ENCODE peak calls at places on chromosomes 6 and 20, in seven cellular contexts. S is GM12878, G is stomach, D is HCT116, A is HL-60, F is spleen, V is endothelial cell of umbilical vein. O is an unnamed sample.

GRCh38 chr20:62886709-62887058 is 25.1 kb upstream of the TCFL5 start:
- DNase-seq in A (no peak), S (no peak), D (no peak), F (no peak), V (no peak), G (no peak), O (no peak)

GRCh38 chr20:19540401-19540800 is 217.7 kb upstream of the RIN2 start:
- DNase-seq in S (no peak), A (no peak), D (no peak), F (no peak), G (no peak), V (no peak), O (no peak)

GRCh38 chr6:33205172-33206026 is 944 bp downstream of the HSD17B8 start:
- DNase-seq in G (no peak), F (peak), D (peak), A (no peak), S (no peak), V (no peak), O (no peak)

GRCh38 chr6:124800222-124800621 is 162.0 kb upstream of the RNF217 start:
- DNase-seq in A (no peak), D (no peak), S (no peak), V (no peak), G (no peak), F (no peak), O (no peak)

GRCh38 chr20:4559906-4560305 is 161.8 kb upstream of the PRND start:
- DNase-seq in D (no peak), F (no peak), A (no peak), S (no peak), V (no peak), G (no peak), O (no peak)

GRCh38 chr6:31541059-31541657 is 645 bp downstream of the DDX39B start:
- DNase-seq in V (no peak), G (no peak), D (no peak), F (no peak), S (no peak), A (peak), O (no peak)

GRCh38 chr20:266213-266603 is 8.7 kb downstream of the DEFB132 start:
- DNase-seq in S (no peak), F (no peak), G (no peak), D (no peak), A (no peak), V (no peak), O (no peak)

GRCh38 chr6:43705996-43706395 is 18.4 kb upstream of the MRPS18A start:
- DNase-seq in G (no peak), A (peak), S (no peak), F (no peak), D (no peak), V (peak), O (no peak)

GRCh38 chr6:108549241-108549640 is 11.5 kb upstream of the FOXO3 start:
- DNase-seq in V (no peak), G (no peak), D (no peak), S (no peak), A (no peak), F (no peak), O (no peak)

GRCh38 chr6:99613398-99613704 is 6.7 kb downstream of the PRDM13 start:
- DNase-seq in S (no peak), V (no peak), G (no peak), D (no peak), A (peak), F (peak), O (no peak)

GRCh38 chr6:137894779-137895385 is 27.8 kb downstream of the TNFAIP3 start:
- DNase-seq in S (no peak), D (no peak), F (no peak), A (no peak), V (no peak), G (no peak), O (no peak)

GRCh38 chr20:38167851-38168760 is 3.0 kb upstream of the TGM2 start:
- DNase-seq in G (peak), V (peak), A (peak), D (no peak), S (no peak), F (peak), O (peak)

GRCh38 chr6:42316390-42316970 is 98.8 kb upstream of the MRPS10 start:
- DNase-seq in G (no peak), V (peak), F (no peak), D (no peak), A (peak), S (peak), O (no peak)

GRCh38 chr6:131828080-131828479 is 20.3 kb downstream of the ENPP1 start:
- DNase-seq in F (no peak), D (no peak), A (no peak), S (no peak), V (no peak), G (no peak), O (peak)

GRCh38 chr6:135146160-135146920 is 34.8 kb upstream of the MYB start:
- DNase-seq in D (no peak), G (no peak), V (no peak), F (no peak), A (no peak), S (no peak), O (no peak)

GRCh38 chr6:126811307-126811706 is 307.2 kb upstream of the RSPO3 start:
- DNase-seq in V (peak), F (no peak), A (no peak), G (no peak), D (no peak), S (no peak), O (no peak)

GRCh38 chr20:25000268-25000801 is 7.8 kb upstream of the APMAP start:
- DNase-seq in A (no peak), V (peak), D (no peak), F (peak), G (peak), S (no peak), O (peak)

GRCh38 chr20:46964299-46965123 is 69.9 kb downstream of the EYA2 start:
- DNase-seq in V (no peak), A (no peak), D (no peak), S (no peak), G (peak), F (peak), O (peak)

GRCh38 chr20:52295556-52295955 is 104.0 kb upstream of the ZFP64 start:
- DNase-seq in S (no peak), V (no peak), D (no peak), G (no peak), F (no peak), A (no peak), O (no peak)

GRCh38 chr6:72720464-72720863 is 98.6 kb downstream of the KCNQ5 start:
- DNase-seq in V (no peak), F (no peak), D (no peak), A (no peak), G (no peak), S (no peak), O (no peak)

GRCh38 chr6:75199856-75200255 is 6.0 kb downstream of the COL12A1 start:
- DNase-seq in F (no peak), S (no peak), D (no peak), V (no peak), G (no peak), A (no peak), O (no peak)

GRCh38 chr6:33633462-33634158 is 12.5 kb downstream of the ITPR3 start:
- DNase-seq in F (peak), S (no peak), G (peak), V (peak), D (no peak), A (no peak), O (peak)

GRCh38 chr6:73515204-73516101 is 5.4 kb downstream of the EEF1A1 start:
- DNase-seq in A (peak), V (peak), F (no peak), S (no peak), G (peak), D (no peak), O (peak)

GRCh38 chr6:36135053-36135731 is 4.9 kb downstream of the MAPK13 start:
- DNase-seq in V (no peak), S (no peak), D (no peak), F (no peak), G (no peak), A (no peak), O (no peak)

GRCh38 chr20:38091447-38092216 is 58.1 kb downstream of the RPRD1B start:
- DNase-seq in S (peak), V (no peak), F (no peak), G (no peak), D (no peak), A (no peak), O (no peak)

GRCh38 chr6:41560440-41561192 is 14.4 kb downstream of the FOXP4 start:
- DNase-seq in V (peak), A (peak), D (no peak), F (peak), S (no peak), G (peak), O (no peak)

GRCh38 chr6:127460465-127460864 is 1.3 kb upstream of the KIAA0408 start:
- DNase-seq in F (no peak), A (no peak), V (no peak), D (no peak), G (no peak), S (no peak), O (no peak)

GRCh38 chr6:103707596-103708325 is 1152.0 kb downstream of the HACE1 start:
- DNase-seq in G (no peak), D (no peak), A (no peak), S (no peak), F (no peak), V (no peak), O (no peak)

GRCh38 chr6:39430968-39431523 is 108.5 kb upstream of the KCNK16 start:
- DNase-seq in A (peak), G (peak), F (no peak), S (no peak), V (no peak), D (no peak), O (peak)

GRCh38 chr6:159466934-159467333 is 226.1 kb downstream of the SOD2 start:
- DNase-seq in F (no peak), G (no peak), S (no peak), V (no peak), A (no peak), D (no peak), O (no peak)

GRCh38 chr6:111602481-111603404 is 2.9 kb downstream of the TRAF3IP2 start:
- DNase-seq in F (no peak), A (no peak), S (no peak), G (no peak), V (peak), D (no peak), O (no peak)
- TF ChIP-seq POLR2AphosphoS5 in F (peak), A (no peak), S (peak), G (peak), V (peak), D (no peak), O (no peak)

GRCh38 chr6:26249959-26250805 is 114.8 kb upstream of the BTN3A2 start:
- DNase-seq in G (peak), D (no peak), S (peak), V (peak), A (peak), F (peak), O (peak)

GRCh38 chr6:26250806-26251075 is 114.3 kb upstream of the BTN3A2 start:
- DNase-seq in A (no peak), S (no peak), G (no peak), V (no peak), F (no peak), D (no peak), O (no peak)

GRCh38 chr6:26249709-26249958 is 115.4 kb upstream of the BTN3A2 start:
- DNase-seq in S (peak), G (no peak), A (no peak), D (no peak), V (peak), F (peak), O (no peak)

GRCh38 chr6:26254666-26255176 is 110.3 kb upstream of the BTN3A2 start:
- DNase-seq in S (no peak), A (no peak), F (no peak), V (no peak), D (no peak), G (no peak), O (no peak)

DNA sequence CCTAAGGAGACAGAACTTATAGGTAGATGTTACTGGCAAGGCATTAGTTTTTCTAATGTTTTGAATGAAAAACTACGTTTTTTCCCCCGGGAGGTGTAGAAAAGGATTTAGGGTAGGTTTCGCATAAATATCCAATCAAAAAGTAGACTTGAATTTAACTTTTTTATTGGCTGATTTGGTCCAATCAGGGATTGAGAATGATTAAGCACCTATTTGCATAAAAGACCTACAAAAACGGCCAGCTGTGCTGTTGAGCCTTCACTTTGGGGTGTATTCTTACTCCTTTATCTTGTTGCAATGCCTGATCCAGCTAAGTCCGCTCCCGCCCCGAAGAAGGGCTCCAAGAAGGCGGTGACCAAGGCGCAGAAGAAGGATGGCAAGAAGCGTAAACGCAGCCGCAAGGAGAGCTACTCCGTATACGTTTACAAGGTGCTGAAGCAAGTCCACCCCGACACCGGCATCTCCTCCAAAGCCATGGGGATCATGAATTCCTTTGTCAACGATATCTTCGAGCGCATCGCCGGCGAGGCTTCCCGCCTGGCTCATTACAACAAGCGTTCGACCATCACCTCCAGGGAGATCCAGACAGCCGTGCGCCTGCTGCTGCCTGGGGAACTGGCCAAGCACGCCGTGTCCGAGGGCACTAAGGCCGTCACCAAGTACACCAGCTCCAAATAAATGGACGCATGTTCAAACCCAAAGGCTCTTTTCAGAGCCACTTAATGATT is 113.5 kb upstream of the BTN3A2 start:
- DNase-seq in F (peak), V (peak), G (peak), D (no peak), S (peak), A (no peak), O (no peak)
- TF ChIP-seq POLR2AphosphoS5 in F (peak), V (peak), G (no peak), D (no peak), S (peak), A (no peak), O (peak)

DNA sequence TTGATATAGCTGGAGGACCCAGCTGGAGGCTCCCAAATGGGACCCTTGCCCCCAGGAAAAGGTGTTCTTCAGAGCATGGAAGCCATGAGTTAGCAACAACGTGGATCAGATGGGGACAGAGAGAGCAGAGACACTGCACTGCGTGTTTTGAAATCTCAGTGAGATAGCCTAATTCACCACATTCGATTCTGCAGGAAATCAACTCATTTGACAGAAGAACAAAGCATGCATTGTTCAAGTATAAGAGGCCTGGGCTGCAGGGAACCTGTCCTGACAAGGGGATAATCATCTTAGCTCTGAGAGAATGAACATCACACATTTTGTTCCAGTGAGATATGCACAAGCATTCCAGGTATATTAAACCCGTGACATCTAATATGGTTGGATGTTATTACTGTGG is 450.2 kb downstream of the CDH26 start:
- DNase-seq in G (no peak), D (no peak), S (no peak), A (no peak), V (no peak), F (no peak), O (no peak)
- TF ChIP-seq POLR2AphosphoS5 in G (no peak), D (no peak), S (no peak), A (no peak), V (no peak), F (no peak), O (no peak)

DNA sequence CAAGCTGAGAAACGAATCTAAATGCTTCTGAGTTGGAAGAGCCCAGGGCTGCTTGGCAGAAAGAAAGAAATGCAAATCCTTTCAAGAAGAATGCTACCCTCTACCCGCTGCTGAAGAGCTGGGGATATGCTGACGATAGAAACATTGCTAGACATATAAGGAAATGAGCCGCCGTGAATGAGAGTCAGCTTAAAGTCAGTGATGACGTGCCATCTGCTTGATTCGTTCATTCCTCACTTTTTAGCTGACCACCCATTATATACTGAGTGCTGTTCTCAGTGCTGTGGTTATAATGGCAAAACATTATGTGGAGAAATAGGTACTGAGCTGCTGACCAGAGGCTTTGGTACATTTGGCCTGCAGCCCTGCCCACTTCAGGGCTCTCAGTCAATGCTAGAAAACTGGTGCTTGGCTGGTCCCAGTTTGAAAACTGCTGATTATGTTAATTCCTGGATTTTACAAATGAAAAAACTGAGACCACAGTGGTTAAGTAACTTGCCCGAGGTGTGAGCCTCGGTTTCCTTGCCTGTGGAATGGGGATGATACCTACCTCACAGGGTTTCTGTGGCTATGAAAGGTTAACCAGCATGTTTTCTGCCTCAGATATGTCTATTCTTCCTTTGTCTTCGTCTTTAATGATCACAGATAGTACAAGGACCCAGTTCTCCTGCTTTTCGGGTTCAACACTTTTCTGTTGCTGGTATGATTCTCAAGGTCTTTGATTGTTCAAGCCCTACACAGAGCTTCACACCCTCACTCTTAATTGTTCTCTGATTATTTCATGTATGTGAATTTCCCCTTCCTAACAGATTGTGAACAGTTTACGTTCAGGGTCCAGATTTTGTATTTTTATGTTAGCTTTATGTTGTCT is 27.7 kb upstream of the TULP4 start:
- DNase-seq in F (no peak), D (no peak), S (no peak), A (no peak), G (no peak), V (no peak), O (peak)
- TF ChIP-seq POLR2AphosphoS5 in F (no peak), D (no peak), S (no peak), A (no peak), G (no peak), V (no peak), O (no peak)

GRCh38 chr20:45470262-45470931 is 844 bp downstream of the WFDC2 start:
- DNase-seq in G (peak), A (no peak), S (no peak), D (no peak), V (no peak), F (no peak), O (peak)
- TF ChIP-seq POLR2AphosphoS5 in G (no peak), A (no peak), S (no peak), D (no peak), V (no peak), F (peak), O (no peak)

DNA sequence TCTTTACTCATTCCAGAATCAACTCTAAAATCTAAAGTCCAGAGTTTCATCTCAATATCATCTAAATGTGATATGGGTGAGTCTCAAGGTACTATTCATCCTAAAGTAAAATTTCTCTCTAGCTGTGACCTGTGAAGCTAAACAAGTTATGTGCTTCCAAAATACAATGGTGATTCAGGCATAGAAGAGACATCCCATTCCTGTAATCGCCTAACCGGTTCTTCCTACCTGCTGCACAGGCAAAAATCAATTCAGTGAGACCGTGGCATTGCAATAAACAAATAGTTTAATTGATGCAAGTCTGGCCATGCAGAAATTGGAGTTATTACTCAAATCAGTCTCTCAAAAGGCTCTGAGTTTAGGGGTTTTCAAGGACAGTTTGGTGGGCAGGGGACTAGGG is 232.8 kb downstream of the UBE3D start:
- DNase-seq in D (no peak), A (no peak), G (no peak), V (no peak), S (no peak), F (no peak), O (no peak)
- TF ChIP-seq POLR2AphosphoS5 in D (no peak), A (no peak), G (no peak), V (no peak), S (no peak), F (no peak), O (no peak)

GRCh38 chr6:1837868-1838267 is 228.2 kb downstream of the FOXC1 start:
- DNase-seq in D (no peak), V (no peak), F (no peak), A (no peak), S (no peak), G (no peak), O (no peak)

GRCh38 chr6:1840491-1841121 is 230.9 kb downstream of the FOXC1 start:
- DNase-seq in A (no peak), V (no peak), S (no peak), G (no peak), F (no peak), D (no peak), O (no peak)

GRCh38 chr6:1839315-1839714 is 229.6 kb downstream of the FOXC1 start:
- DNase-seq in F (no peak), A (no peak), S (no peak), G (no peak), V (no peak), D (no peak), O (no peak)

GRCh38 chr6:1836690-1837089 is 227.0 kb downstream of the FOXC1 start:
- DNase-seq in D (no peak), V (no peak), A (no peak), F (no peak), G (no peak), S (no peak), O (no peak)

GRCh38 chr6:1838604-1839003 is 228.9 kb downstream of the FOXC1 start:
- DNase-seq in F (no peak), S (no peak), A (no peak), D (no peak), V (peak), G (no peak), O (no peak)
- TF ChIP-seq POLR2AphosphoS5 in F (no peak), S (no peak), A (no peak), D (no peak), V (no peak), G (no peak), O (no peak)

GRCh38 chr20:23361651-23362391 is at the start of gene GZF1:
- DNase-seq in G (peak), F (peak), D (peak), S (peak), V (peak), A (peak), O (peak)
- TF ChIP-seq POLR2AphosphoS5 in G (peak), F (peak), D (peak), S (peak), V (peak), A (peak), O (peak)